ENCODE peak calls at places on chromosomes 16 and 17, in four cellular contexts. G is uterus, E is HFF-Myc, N is bronchial epithelial cell. W is an unnamed sample.

GRCh38 chr16:1144476-1145382 is 8.2 kb upstream of the CACNA1H start:
- DNase-seq in G (no peak), E (no peak), N (no peak), W (no peak)

GRCh38 chr16:28110479-28110878 is 47.0 kb upstream of the GSG1L start:
- DNase-seq in E (no peak), N (no peak), G (no peak), W (no peak)

GRCh38 chr16:85253127-85253941 is 141.1 kb upstream of the CIBAR2 start:
- DNase-seq in E (no peak), G (no peak), N (no peak), W (peak)

GRCh38 chr16:73058221-73058615 is 10.3 kb upstream of the ZFHX3 start:
- DNase-seq in G (no peak), N (no peak), E (no peak), W (peak)

GRCh38 chr16:1428511-1428910 is 2.4 kb upstream of the PERCC1 start:
- DNase-seq in N (no peak), G (no peak), E (no peak), W (no peak)

GRCh38 chr16:78639775-78640174 is 540.3 kb downstream of the WWOX start:
- DNase-seq in E (no peak), N (no peak), G (no peak), W (no peak)

GRCh38 chr17:73482674-73483293 is 161.5 kb downstream of the SDK2 start:
- DNase-seq in N (no peak), E (no peak), G (no peak), W (no peak)

GRCh38 chr17:17315142-17315821 is 12.1 kb downstream of the NT5M start:
- DNase-seq in E (no peak), N (no peak), G (no peak), W (no peak)

GRCh38 chr16:53912155-53912554 is 208.2 kb downstream of the FTO start:
- DNase-seq in E (no peak), N (peak), G (no peak), W (peak)

GRCh38 chr17:52170963-52171572 is 12.6 kb upstream of the CA10 start:
- DNase-seq in G (no peak), E (no peak), N (peak), W (peak)

GRCh38 chr16:1610071-1610840 is 1.6 kb downstream of the IFT140 start:
- DNase-seq in N (peak), E (peak), G (peak), W (peak)

GRCh38 chr16:80051040-80051439 is 450.5 kb upstream of the MAF start:
- DNase-seq in E (no peak), N (no peak), G (no peak), W (no peak)

DNA sequence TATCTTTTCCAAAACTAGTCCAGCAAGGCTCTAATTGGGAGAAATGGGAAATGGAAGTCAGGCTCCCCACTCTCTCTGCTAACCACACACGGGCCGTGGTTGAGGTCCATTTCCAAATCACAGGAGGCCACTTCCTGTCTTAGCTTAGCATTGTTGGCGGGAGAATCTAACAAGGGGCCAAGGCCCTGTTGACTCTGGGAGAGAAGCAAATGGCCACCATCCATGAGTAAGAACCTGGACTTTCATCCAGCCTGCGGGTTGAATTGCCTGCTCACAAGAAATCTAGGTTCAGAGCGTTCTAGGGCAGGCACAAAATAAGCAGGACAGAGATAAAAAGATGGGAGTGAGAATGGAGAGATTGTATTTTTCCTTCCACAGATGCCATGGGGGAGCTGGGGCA is 5.7 kb downstream of the FAM20A start:
- DNase-seq in G (peak), N (no peak), E (no peak), W (no peak)
- TF ChIP-seq CTCF in G (no peak), N (no peak), E (no peak), W (no peak)

GRCh38 chr17:76540381-76541300 is 797 bp downstream of the PRCD start:
- DNase-seq in N (peak), G (peak), E (peak), W (peak)
- H3K4me3 ChIP-seq in N (peak), G (peak), E (peak), W (peak)

GRCh38 chr16:76665571-76666275 is 388.5 kb downstream of the CNTNAP4 start:
- DNase-seq in E (no peak), G (no peak), N (no peak), W (peak)
- TF ChIP-seq CTCF in E (no peak), G (no peak), N (no peak), W (peak)

DNA sequence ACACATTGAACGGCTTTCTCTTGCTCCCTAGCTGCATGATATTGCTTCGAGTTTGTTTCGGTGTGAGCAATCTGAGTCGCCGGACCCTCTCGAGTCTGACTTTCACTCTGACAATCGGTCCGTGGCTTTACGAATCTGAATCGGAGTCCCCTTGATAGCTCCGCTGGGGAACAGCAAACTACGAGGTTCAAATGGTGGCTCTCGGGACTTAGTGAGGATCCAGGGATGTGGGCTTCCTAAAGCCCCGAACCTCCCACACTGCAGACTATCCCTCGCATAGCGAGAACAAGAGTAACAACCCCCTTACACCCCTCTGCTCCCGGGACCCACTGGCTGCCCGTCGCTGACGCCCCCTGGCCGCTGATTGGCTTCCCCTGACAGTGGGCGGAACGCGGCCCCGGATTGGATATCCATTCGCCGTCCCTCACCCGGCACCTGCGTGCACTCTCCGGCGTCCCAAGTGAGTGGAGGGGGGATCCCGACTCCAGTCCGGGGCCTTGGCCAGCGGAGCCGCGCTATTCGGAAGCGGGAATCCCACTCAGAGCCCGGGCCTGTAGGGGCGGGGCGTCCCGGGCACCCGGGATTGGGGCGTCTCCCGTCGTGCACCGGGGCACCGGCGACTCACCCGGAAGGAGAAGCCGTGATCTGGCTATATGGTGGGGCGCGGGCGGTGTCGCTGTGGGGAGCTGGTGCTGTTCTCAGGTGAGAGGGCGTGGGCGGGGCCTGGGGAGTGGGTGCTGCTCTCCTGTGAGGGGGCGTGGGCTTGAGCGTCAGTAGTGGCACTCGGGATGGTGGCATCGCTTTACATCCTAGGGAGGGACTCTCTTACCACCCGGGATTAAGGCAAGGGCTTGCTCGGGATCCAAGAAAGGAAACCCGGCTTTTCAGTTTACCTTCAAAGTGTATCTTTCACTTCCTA is at the start of gene SNX11:
- DNase-seq in G (peak), N (peak), E (peak), W (peak)
- H3K4me3 ChIP-seq in G (peak), N (peak), E (peak), W (peak)

GRCh38 chr16:57948027-57948426 is 22.9 kb downstream of the CNGB1 start:
- DNase-seq in G (no peak), N (no peak), E (no peak), W (no peak)

GRCh38 chr16:57944961-57945739 is 25.8 kb downstream of the CNGB1 start:
- DNase-seq in N (no peak), G (no peak), E (no peak), W (no peak)

GRCh38 chr16:57949013-57949412 is 21.9 kb downstream of the CNGB1 start:
- DNase-seq in G (no peak), N (no peak), E (no peak), W (no peak)

GRCh38 chr16:57946181-57946801 is 24.6 kb downstream of the CNGB1 start:
- DNase-seq in G (no peak), N (no peak), E (no peak), W (no peak)

DNA sequence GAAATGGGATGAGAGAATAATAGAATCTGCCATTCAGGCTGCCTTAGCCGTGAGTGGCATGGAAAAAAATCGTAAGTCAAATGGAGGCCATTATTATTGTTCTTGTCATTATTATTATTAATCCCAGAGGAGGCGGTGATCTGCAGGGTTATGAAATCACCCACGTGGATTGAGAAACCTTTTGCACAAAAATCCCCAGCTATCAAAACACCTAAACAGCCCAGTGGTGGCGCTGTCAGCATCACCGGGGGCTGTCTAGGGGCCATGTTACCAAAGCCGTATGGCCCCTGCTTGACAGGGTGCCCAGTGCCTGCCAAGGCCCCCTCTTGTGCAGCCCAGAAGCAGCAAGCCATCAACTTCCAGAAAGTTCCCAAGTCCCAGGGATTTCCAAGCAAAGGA is 25.2 kb downstream of the CNGB1 start:
- DNase-seq in E (no peak), N (peak), G (no peak), W (peak)
- TF ChIP-seq CTCF in E (peak), N (peak), G (no peak), W (peak)